ENCODE peak calls at places on chromosomes 11 and 22, in six cellular contexts. M, A, U, H, S and I are unnamed samples. For H3K27me3 and H3K9me3, the result is how much of the 10 kb centered on the place peaks cover.

GRCh38 chr22:46171940-46172339 is 21.6 kb downstream of the PPARA start:
- DNase-seq in M (no peak), A (no peak), U (peak), H (no peak), S (peak), I (peak)

GRCh38 chr11:45021692-45022130 is 71.0 kb upstream of the TP53I11 start:
- DNase-seq in M (no peak), A (peak), U (peak), H (peak), S (no peak), I (peak)

GRCh38 chr11:65569164-65569972 is 909 bp upstream of the ZNRD2 start:
- DNase-seq in M (no peak), A (no peak), U (no peak), H (peak), S (no peak), I (no peak)

GRCh38 chr22:21714784-21715183 is 20.8 kb downstream of the YPEL1 start:
- DNase-seq in M (no peak), A (no peak), U (no peak), H (no peak), S (no peak), I (no peak)

GRCh38 chr22:28369849-28370248 is 309.8 kb downstream of the TTC28 start:
- DNase-seq in M (no peak), A (no peak), U (no peak), H (no peak), S (no peak), I (no peak)

GRCh38 chr22:46673205-46673604 is 53.0 kb downstream of the GRAMD4 start:
- DNase-seq in M (no peak), A (no peak), U (no peak), H (no peak), S (no peak), I (no peak)

GRCh38 chr11:48900131-48900800 is 83.4 kb downstream of the TRIM51G start:
- DNase-seq in M (no peak), A (peak), U (no peak), H (no peak), S (no peak), I (no peak)

GRCh38 chr11:32555885-32556284 is 27.7 kb upstream of the EIF3M start:
- DNase-seq in M (no peak), A (no peak), U (no peak), H (no peak), S (no peak), I (no peak)

GRCh38 chr11:93567406-93567819 is 24.2 kb upstream of the SMCO4 start:
- DNase-seq in M (no peak), A (peak), U (peak), H (no peak), S (no peak), I (peak)

GRCh38 chr11:26583550-26583949 is 11.5 kb upstream of the MUC15 start:
- DNase-seq in M (no peak), A (no peak), U (no peak), H (no peak), S (peak), I (no peak)

GRCh38 chr11:5288108-5288911 is 13.4 kb downstream of the OR51B4 start:
- DNase-seq in M (peak), A (no peak), U (peak), H (no peak), S (no peak), I (peak)

GRCh38 chr22:23397008-23397617 is 183.0 kb downstream of the IGLL1 start:
- DNase-seq in M (no peak), A (peak), U (no peak), H (no peak), S (no peak), I (no peak)

GRCh38 chr11:105004021-105004420 is 18.9 kb downstream of the CASP5 start:
- DNase-seq in M (no peak), A (no peak), U (no peak), H (no peak), S (no peak), I (no peak)

GRCh38 chr11:19714387-19715363 is 2.0 kb downstream of the NAV2 start:
- DNase-seq in M (peak), A (peak), U (peak), H (no peak), S (peak), I (peak)

GRCh38 chr11:8282621-8283509 is 19.2 kb upstream of the LMO1 start:
- DNase-seq in M (no peak), A (no peak), U (no peak), H (no peak), S (no peak), I (no peak)

GRCh38 chr11:86916330-86916729 is 38.9 kb downstream of the FZD4 start:
- DNase-seq in M (no peak), A (no peak), U (peak), H (no peak), S (peak), I (peak)

GRCh38 chr11:85095239-85095638 is 531.9 kb downstream of the DLG2 start:
- DNase-seq in M (no peak), A (no peak), U (no peak), H (no peak), S (no peak), I (no peak)

GRCh38 chr11:93743316-93743715 is 1.8 kb downstream of the C11orf54 start:
- DNase-seq in M (no peak), A (no peak), U (no peak), H (no peak), S (no peak), I (no peak)

GRCh38 chr11:65225284-65226102 is 36.3 kb upstream of the POLA2 start:
- DNase-seq in M (peak), A (peak), U (peak), H (peak), S (no peak), I (peak)

GRCh38 chr11:58127350-58127749 is 2.0 kb upstream of the OR9I1 start:
- DNase-seq in M (no peak), A (no peak), U (peak), H (no peak), S (no peak), I (no peak)

GRCh38 chr11:95977534-95978174 is 53.7 kb upstream of the MTMR2 start:
- DNase-seq in M (no peak), A (no peak), U (peak), H (no peak), S (no peak), I (no peak)

GRCh38 chr11:62578541-62578940 is 4.8 kb upstream of the EEF1G start:
- DNase-seq in M (no peak), A (no peak), U (no peak), H (no peak), S (no peak), I (no peak)

GRCh38 chr11:43602670-43603069 is 77.9 kb upstream of the HSD17B12 start:
- DNase-seq in M (no peak), A (no peak), U (no peak), H (no peak), S (no peak), I (no peak)

GRCh38 chr11:58796333-58797049 is 48.0 kb downstream of the GLYATL2 start:
- DNase-seq in M (no peak), A (no peak), U (no peak), H (no peak), S (no peak), I (no peak)

GRCh38 chr11:73218106-73218829 is at the start of gene P2RY2:
- DNase-seq in M (no peak), A (peak), U (peak), H (peak), S (peak), I (peak)

GRCh38 chr11:131498631-131499053 is 128.2 kb downstream of the NTM start:
- DNase-seq in M (no peak), A (no peak), U (no peak), H (no peak), S (no peak), I (no peak)

GRCh38 chr22:32823024-32823730 is 21.7 kb downstream of the TIMP3 start:
- DNase-seq in M (no peak), A (no peak), U (peak), H (no peak), S (no peak), I (no peak)

GRCh38 chr11:33734441-33735165 is 1.6 kb downstream of the CD59 start:
- DNase-seq in M (no peak), A (no peak), U (peak), H (peak), S (no peak), I (peak)

GRCh38 chr11:86119062-86119461 is 50.2 kb upstream of the PICALM start:
- DNase-seq in M (no peak), A (no peak), U (peak), H (no peak), S (no peak), I (no peak)

GRCh38 chr11:47928426-47928825 is 51.9 kb upstream of the PTPRJ start:
- DNase-seq in M (no peak), A (no peak), U (no peak), H (peak), S (no peak), I (no peak)

GRCh38 chr11:9384535-9385287 is at the start of gene IPO7:
- DNase-seq in M (peak), A (peak), U (peak), H (peak), S (peak), I (peak)

GRCh38 chr11:9386086-9386485 is 1.6 kb downstream of the IPO7 start:
- DNase-seq in M (no peak), A (no peak), U (peak), H (no peak), S (no peak), I (no peak)

GRCh38 chr11:9385288-9385902 is 943 bp downstream of the IPO7 start:
- DNase-seq in M (no peak), A (no peak), U (no peak), H (peak), S (no peak), I (no peak)

DNA sequence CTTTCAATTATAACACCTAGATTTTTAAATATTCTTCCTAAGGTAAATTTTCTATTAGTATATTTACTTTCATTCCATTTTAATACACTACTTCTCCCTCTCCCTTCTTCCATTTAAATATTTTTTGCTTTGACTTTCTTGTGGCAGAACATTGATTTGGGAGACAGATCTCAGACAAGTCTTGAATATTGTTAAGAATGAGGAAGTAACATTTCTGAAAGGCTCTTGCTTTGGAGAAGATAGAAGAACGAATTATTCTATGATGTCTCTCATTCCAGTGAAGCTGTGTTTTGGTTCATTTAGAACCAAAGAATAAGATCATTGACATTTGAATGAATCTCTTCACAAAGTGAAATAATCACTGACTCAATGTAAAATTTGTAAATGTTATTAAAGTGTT is 2.4 kb downstream of the IPO7 start:
- DNase-seq in M (no peak), A (no peak), U (no peak), H (no peak), S (no peak), I (no peak)
- H3K4me3 ChIP-seq in M (no peak), A (no peak), U (peak), H (no peak), S (no peak), I (peak)

DNA sequence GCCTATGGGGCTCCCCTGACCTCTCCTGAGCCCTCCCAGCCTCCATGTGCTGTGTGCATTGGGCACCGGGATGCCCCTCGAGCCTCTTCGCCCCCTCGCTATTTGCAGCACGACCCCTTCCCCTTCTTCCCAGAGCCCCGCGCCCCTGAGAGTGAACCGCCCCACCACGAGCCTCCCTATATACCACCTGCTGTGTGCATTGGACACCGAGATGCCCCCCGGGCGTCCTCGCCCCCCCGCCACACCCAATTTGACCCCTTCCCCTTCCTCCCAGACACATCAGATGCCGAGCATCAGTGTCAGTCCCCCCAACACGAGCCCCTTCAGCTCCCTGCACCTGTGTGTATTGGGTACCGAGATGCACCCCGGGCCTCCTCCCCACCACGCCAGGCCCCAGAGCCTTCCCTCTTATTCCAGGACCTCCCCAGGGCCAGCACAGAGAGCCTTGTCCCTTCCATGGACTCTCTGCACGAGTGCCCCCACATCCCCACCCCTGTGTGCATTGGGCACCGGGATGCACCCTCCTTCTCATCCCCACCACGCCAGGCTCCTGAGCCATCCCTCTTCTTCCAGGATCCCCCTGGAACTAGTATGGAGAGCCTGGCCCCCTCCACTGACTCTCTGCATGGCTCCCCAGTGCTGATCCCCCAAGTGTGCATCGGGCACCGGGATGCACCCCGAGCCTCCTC is 28.8 kb downstream of the TRIOBP start:
- DNase-seq in M (no peak), A (no peak), U (no peak), H (no peak), S (no peak), I (no peak)
- H3K27me3 ChIP-seq in M (under half), A (under half), U (under half), H (under half), S (under half), I (under half)

DNA sequence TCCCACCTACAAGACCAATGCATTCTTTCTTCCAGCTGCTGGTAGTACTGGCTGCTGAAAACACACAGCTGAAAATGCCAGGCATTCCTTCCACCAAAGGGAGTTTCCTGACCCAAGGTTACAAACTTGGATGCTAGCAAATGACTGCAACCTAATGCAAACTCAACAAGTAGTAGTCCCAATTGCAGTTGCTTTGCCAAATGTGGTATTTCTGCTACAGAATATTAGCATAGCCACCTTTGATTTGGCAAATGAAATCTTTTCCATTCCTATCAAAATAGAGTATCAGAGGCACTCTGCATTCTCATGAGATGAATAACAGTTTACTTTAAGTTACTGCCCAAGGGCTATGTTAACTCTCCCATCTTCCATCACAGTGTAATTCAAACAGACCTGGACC is 172.0 kb upstream of the ARHGAP42 start:
- DNase-seq in M (peak), A (no peak), U (peak), H (no peak), S (peak), I (peak)
- H3K9me3 ChIP-seq in M (under half), A (under half), U (under half), H (under half), S (under half), I (under half)

GRCh38 chr22:49671331-49672012 is 156.2 kb downstream of the BRD1 start:
- DNase-seq in M (no peak), A (peak), U (no peak), H (no peak), S (no peak), I (no peak)
- H3K4me3 ChIP-seq in M (no peak), A (no peak), U (no peak), H (no peak), S (no peak), I (no peak)